ENCODE peak calls at places on chromosomes 2 and 18, in five cellular contexts. N is mesenchymal stem cell, L is H9, H is IMR-90, D is H1. W is an unnamed sample.

GRCh38 chr2:121297217-121297830 is 12.3 kb upstream of the TFCP2L1 start:
- DNase-seq in N (peak; percentile 24), D (no peak), H (peak; percentile 17), L (peak; percentile 71), W (peak; percentile 57)

GRCh38 chr2:69848186-69848790 is 18.8 kb downstream of the GMCL1 start:
- DNase-seq in L (no peak), D (no peak), N (no peak), H (no peak), W (no peak)

GRCh38 chr18:68219867-68220266 is 495.0 kb downstream of the TMX3 start:
- DNase-seq in L (no peak), D (no peak), H (peak; percentile 24), N (peak; percentile 28), W (peak; percentile 7)

GRCh38 chr18:24937624-24938285 is 414.2 kb downstream of the ZNF521 start:
- DNase-seq in H (no peak), N (no peak), L (no peak), D (no peak), W (no peak)

GRCh38 chr2:162403884-162404283 is 60.0 kb downstream of the GCA start:
- DNase-seq in L (no peak), D (no peak), N (peak; percentile 2), H (peak; percentile 17), W (no peak)

GRCh38 chr2:31997653-31998052 is 13.2 kb downstream of the MEMO1 start:
- DNase-seq in H (no peak), L (no peak), N (peak; percentile 33), D (no peak), W (no peak)

GRCh38 chr18:3877678-3878077 is 427.7 kb downstream of the TGIF1 start:
- DNase-seq in H (peak; percentile 27), L (no peak), N (no peak), D (no peak), W (no peak)

GRCh38 chr2:108933691-108934117 is 55.3 kb downstream of the EDAR start:
- DNase-seq in L (no peak), N (no peak), D (no peak), H (no peak), W (no peak)

GRCh38 chr2:3104261-3104660 is 273.4 kb downstream of the EIPR1 start:
- DNase-seq in H (no peak), N (no peak), D (no peak), L (no peak), W (no peak)

GRCh38 chr2:98029718-98030222 is 34.0 kb upstream of the TMEM131 start:
- DNase-seq in H (peak; percentile 40), D (peak; percentile 19), L (no peak), N (no peak), W (no peak)

GRCh38 chr18:70181015-70181414 is 24.5 kb downstream of the RTTN start:
- DNase-seq in L (no peak), N (peak; percentile 72), D (no peak), H (peak; percentile 80), W (peak; percentile 92)

GRCh38 chr18:5912491-5912890 is 17.2 kb upstream of the TMEM200C start:
- DNase-seq in N (no peak), L (no peak), D (no peak), H (peak; percentile 12), W (no peak)

GRCh38 chr2:157899125-157899839 is 23.2 kb upstream of the ACVR1 start:
- DNase-seq in N (no peak), D (no peak), L (no peak), H (no peak), W (no peak)

GRCh38 chr2:23523651-23524260 is 138.8 kb downstream of the KLHL29 start:
- DNase-seq in D (no peak), N (peak; percentile 17), H (peak; percentile 33), L (no peak), W (no peak)

GRCh38 chr2:6772366-6772710 is 93.4 kb downstream of the CMPK2 start:
- DNase-seq in L (peak; percentile 73), H (peak; percentile 7), D (peak; percentile 52), N (no peak), W (peak; percentile 88)

GRCh38 chr2:110973275-110973674 is 147.4 kb upstream of the BCL2L11 start:
- DNase-seq in D (no peak), H (no peak), N (no peak), L (no peak), W (no peak)

GRCh38 chr18:67035026-67035425 is 431.1 kb upstream of the CDH19 start:
- DNase-seq in H (no peak), N (no peak), D (no peak), L (no peak), W (peak; percentile 85)

GRCh38 chr2:49616800-49617199 is 462.5 kb upstream of the FSHR start:
- DNase-seq in H (no peak), L (no peak), D (no peak), N (peak; percentile 18), W (peak; percentile 57)

GRCh38 chr18:6313427-6313826 is 101.3 kb downstream of the L3MBTL4 start:
- DNase-seq in D (no peak), N (no peak), H (no peak), L (no peak), W (no peak)

GRCh38 chr2:212897296-212897695 is 254.1 kb downstream of the IKZF2 start:
- DNase-seq in D (no peak), N (no peak), L (no peak), H (peak; percentile 58), W (no peak)

GRCh38 chr2:47697000-47697601 is 85.8 kb upstream of the MSH6 start:
- DNase-seq in H (no peak), D (no peak), N (no peak), L (no peak), W (peak; percentile 48)
- H3K4ac ChIP-seq in H (no peak overlapping the region), D (peak overlapping the region; percentile 98), N (no peak overlapping the region), L (no peak overlapping the region), W (peak overlapping the region; percentile 59)

DNA sequence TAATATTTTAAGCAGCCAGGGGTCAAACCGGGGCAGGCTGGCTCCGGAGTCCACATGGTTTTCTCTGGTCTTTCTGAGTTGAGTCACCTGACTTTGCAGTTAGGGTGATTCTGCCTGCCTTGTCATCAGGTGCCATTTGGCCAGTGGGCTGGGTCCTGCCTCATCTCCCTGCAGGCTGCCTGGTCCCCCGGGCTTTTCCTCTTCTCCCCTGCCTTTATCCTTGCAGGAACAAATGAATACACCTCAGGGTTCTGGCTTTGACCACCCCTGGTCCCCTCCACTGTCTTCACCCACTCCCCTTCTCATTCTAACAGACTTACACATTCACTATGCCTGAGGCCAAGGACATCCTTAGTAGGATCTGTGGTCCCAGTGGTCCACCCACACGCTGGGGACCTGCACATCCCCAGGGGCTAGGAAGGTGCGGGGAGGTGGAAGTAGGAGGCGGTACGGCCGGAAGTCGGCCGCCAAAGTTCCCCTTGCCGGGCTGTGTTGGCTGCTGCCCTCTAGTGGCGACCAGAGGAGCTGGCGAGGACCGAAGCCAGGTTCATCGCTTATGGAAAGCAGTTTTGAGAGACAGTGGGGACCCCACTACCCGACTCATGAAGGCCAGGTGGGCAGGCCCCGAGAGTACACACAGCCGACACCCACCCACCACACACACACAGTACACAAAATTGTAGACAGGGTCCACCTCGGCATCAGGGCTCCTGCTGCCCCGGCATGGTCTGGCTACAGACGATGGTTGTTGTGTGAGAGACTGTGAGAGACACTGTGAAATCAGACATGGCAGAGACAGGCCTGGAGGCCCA is 6.3 kb upstream of the TEX261 start:
- DNase-seq in L (peak; percentile 83), D (peak; percentile 86), N (peak; percentile 59), H (peak; percentile 60), W (peak; percentile 73)
- H3K4ac ChIP-seq in L (no peak overlapping the region), D (peak overlapping the region; percentile 86), N (peak overlapping the region; percentile 56), H (peak overlapping the region; percentile 92), W (no peak overlapping the region)

GRCh38 chr2:231362785-231363184 is 32.7 kb upstream of the B3GNT7 start:
- DNase-seq in H (no peak), L (no peak), N (no peak), D (no peak), W (no peak)

GRCh38 chr2:231364061-231364460 is 31.4 kb upstream of the B3GNT7 start:
- DNase-seq in N (no peak), L (no peak), H (no peak), D (no peak), W (no peak)

GRCh38 chr2:231367178-231367577 is 28.3 kb upstream of the B3GNT7 start:
- DNase-seq in D (no peak), L (no peak), H (no peak), N (no peak), W (no peak)

GRCh38 chr2:231361701-231362588 is 33.6 kb upstream of the B3GNT7 start:
- DNase-seq in N (no peak), L (no peak), D (no peak), H (no peak), W (peak; percentile 33)

GRCh38 chr2:231364961-231365810 is 30.3 kb upstream of the B3GNT7 start:
- DNase-seq in N (peak; percentile 93), D (no peak), L (no peak), H (peak; percentile 89), W (peak; percentile 79)
- H3K4ac ChIP-seq in N (peak overlapping the region; percentile 85), D (peak overlapping the region; percentile 88), L (no peak overlapping the region), H (peak overlapping the region; percentile 88), W (no peak overlapping the region)

GRCh38 chr2:101305492-101306123 is 2.9 kb downstream of the RNF149 start:
- DNase-seq in D (no peak), L (no peak), H (peak; percentile 74), N (peak; percentile 85), W (no peak)
- H3K4ac ChIP-seq in D (no peak overlapping the region), L (no peak overlapping the region), H (no peak overlapping the region), N (no peak overlapping the region), W (no peak overlapping the region)

DNA sequence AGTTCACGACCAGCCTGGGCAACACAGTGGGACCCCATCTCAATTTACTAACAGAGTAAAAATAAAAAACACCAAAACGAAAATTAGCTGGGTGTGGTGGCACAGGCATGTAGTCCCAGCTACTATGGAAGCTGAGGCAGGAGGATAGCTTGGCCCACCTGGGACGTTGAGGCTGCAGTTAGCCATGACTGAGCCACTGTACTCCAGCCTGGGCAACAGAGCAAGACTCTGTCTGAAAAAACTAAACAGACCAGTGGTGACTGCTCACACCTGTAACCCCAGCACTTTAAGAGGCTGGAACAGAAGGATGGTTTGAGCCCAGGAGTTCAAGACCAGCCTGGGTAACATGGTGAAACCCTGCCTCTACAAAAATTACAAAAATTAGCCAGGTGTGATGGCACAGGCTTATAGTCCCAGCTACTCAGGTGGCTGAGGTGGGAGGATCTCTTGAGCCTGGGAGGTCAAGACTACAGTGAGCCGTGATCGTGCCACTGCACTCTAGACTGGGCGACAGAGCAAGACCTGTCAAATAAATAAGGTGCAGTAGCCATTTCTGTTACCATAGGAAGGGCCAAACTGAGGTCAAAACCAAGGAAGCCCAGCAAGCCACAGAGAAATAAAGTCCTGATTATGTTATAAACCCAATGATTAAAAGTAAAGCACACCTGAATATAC is 14.0 kb downstream of the USP34 start:
- DNase-seq in H (no peak), N (no peak), D (no peak), L (no peak), W (no peak)
- H3K4ac ChIP-seq in H (no peak overlapping the region), N (no peak overlapping the region), D (no peak overlapping the region), L (no peak overlapping the region), W (no peak overlapping the region)

GRCh38 chr2:215626812-215627281 is 191.0 kb upstream of the FN1 start:
- DNase-seq in H (no peak), D (no peak), L (no peak), N (no peak), W (peak; percentile 33)
- H3K4ac ChIP-seq in H (no peak overlapping the region), D (no peak overlapping the region), L (no peak overlapping the region), N (no peak overlapping the region), W (no peak overlapping the region)

DNA sequence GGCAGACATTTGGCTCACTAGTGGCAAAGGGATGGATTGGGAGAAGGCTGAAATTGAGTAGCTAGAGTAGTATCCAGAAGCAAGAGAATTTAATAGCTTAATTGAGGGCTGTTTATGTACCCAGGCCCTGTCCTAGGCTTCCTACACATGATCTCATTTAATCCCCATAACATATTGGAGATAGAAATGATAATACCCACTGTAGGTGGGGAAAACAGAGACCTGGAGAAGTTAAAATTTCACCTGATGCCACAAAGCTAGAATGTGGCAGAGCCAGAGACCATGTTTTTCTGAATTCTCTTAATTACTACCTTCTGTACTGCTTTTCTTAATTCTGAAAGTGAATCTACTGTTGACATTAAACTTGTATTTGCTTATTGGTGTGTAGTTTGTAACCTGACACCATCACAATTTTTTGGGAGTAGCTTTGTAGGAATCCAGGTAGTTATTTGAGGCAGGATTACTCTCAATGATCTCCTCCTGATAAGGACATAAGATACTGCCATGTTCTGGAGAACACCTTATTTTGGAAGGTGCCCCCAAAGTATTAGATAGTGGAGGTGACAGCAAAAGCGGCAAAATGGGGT is 42.2 kb downstream of the RAB10 start:
- DNase-seq in L (no peak), H (no peak), D (no peak), N (no peak), W (no peak)
- H3K4ac ChIP-seq in L (no peak overlapping the region), H (no peak overlapping the region), D (no peak overlapping the region), N (no peak overlapping the region), W (no peak overlapping the region)

W was measured in mesendoderm.